ENCODE peak calls at places on chromosomes 16 and 17, in seven cellular contexts. X is cardiac fibroblast, L is NCI-H1930, S is cardiac muscle cell, J is left cardiac atrium, Y is tibial artery, H is NCI-H345. F is an unnamed sample.

GRCh38 chr16:68749424-68749823 is 12.3 kb downstream of the CDH1 start:
- DNase-seq in H (no peak), Y (no peak), J (no peak), L (no peak), S (no peak), X (no peak), F (no peak)

GRCh38 chr17:9982159-9982558 is 77.1 kb upstream of the RCVRN start:
- DNase-seq in S (no peak), H (no peak), X (no peak), Y (no peak), J (no peak), L (no peak), F (no peak)

GRCh38 chr17:16486373-16487250 is 5.4 kb downstream of the LRRC75A start:
- DNase-seq in Y (peak), X (peak), H (peak), J (peak), S (peak), L (no peak), F (peak)

GRCh38 chr17:59145571-59146096 is 9.4 kb downstream of the SKA2 start:
- DNase-seq in X (no peak), Y (no peak), S (no peak), H (no peak), J (no peak), L (no peak), F (no peak)

GRCh38 chr17:14282700-14283099 is 18.2 kb upstream of the HS3ST3B1 start:
- DNase-seq in L (no peak), H (no peak), Y (no peak), J (no peak), S (no peak), X (no peak), F (no peak)

GRCh38 chr17:82502207-82502606 is 17.3 kb upstream of the FOXK2 start:
- DNase-seq in Y (peak), X (peak), S (peak), L (no peak), H (no peak), J (no peak), F (no peak)

GRCh38 chr16:30786936-30787612 is at the start of gene ZNF629:
- DNase-seq in Y (peak), H (peak), X (peak), L (peak), J (peak), S (peak), F (peak)

GRCh38 chr16:20851601-20852000 is 45.3 kb downstream of the REXO5 start:
- DNase-seq in L (no peak), X (peak), H (no peak), S (peak), J (peak), Y (peak), F (peak)

GRCh38 chr17:14276535-14277250 is 24.2 kb upstream of the HS3ST3B1 start:
- DNase-seq in Y (no peak), H (no peak), J (no peak), S (no peak), X (no peak), L (no peak), F (no peak)

GRCh38 chr17:74748279-74748528 is 224 bp upstream of the NHERF1 start:
- DNase-seq in X (no peak), H (no peak), Y (no peak), J (no peak), L (no peak), S (no peak), F (no peak)

GRCh38 chr16:57277586-57277985 is 6.9 kb downstream of the PLLP start:
- DNase-seq in S (peak), H (no peak), Y (no peak), L (no peak), J (peak), X (peak), F (no peak)

F was measured in ovary.